ENCODE peak calls at places on chromosomes 3 and 15, in nine cellular contexts. M is tibial nerve, C is A549, G is body of pancreas, D is heart left ventricle, T is esophagus muscularis mucosa, W is IMR-90, Y is spleen, N is stomach. F is an unnamed sample. For H3K4me1, the result is how much of the 10 kb centered on the place peaks cover.

GRCh38 chr3:123046262-123046873 is 18.8 kb upstream of the SEMA5B start:
- DNase-seq in W (no peak), M (no peak), G (no peak), C (peak), N (no peak), Y (no peak), T (no peak), D (no peak), F (no peak)

GRCh38 chr15:94467034-94467433 is 235.7 kb downstream of the MCTP2 start:
- DNase-seq in T (no peak), M (no peak), N (no peak), G (no peak), W (no peak), C (no peak), Y (no peak), D (no peak), F (no peak)

GRCh38 chr3:14837864-14838263 is 19.1 kb downstream of the FGD5 start:
- DNase-seq in C (no peak), N (no peak), D (peak), M (no peak), W (no peak), T (no peak), Y (no peak), G (no peak), F (no peak)

GRCh38 chr15:88057836-88058235 is 198.7 kb downstream of the NTRK3 start:
- DNase-seq in N (no peak), C (no peak), D (no peak), W (no peak), M (no peak), G (no peak), T (no peak), Y (no peak), F (no peak)

GRCh38 chr15:59344311-59344710 is 28.4 kb downstream of the MYO1E start:
- DNase-seq in T (no peak), Y (no peak), W (no peak), D (no peak), M (no peak), N (no peak), G (no peak), C (no peak), F (no peak)

GRCh38 chr3:171679011-171679492 is 131.2 kb downstream of the PLD1 start:
- DNase-seq in G (no peak), W (no peak), N (no peak), C (no peak), T (no peak), M (no peak), Y (no peak), D (no peak), F (no peak)

GRCh38 chr3:174355505-174355904 is 503.6 kb upstream of the NAALADL2 start:
- DNase-seq in Y (no peak), T (no peak), D (no peak), M (no peak), G (no peak), C (peak), N (no peak), W (peak), F (no peak)

GRCh38 chr15:44541282-44541958 is 4.5 kb downstream of the EIF3J start:
- DNase-seq in T (no peak), C (peak), N (no peak), G (no peak), W (peak), D (no peak), M (no peak), Y (no peak), F (no peak)

GRCh38 chr15:39666671-39667070 is 85.8 kb downstream of the THBS1 start:
- DNase-seq in N (no peak), W (peak), M (no peak), D (no peak), C (no peak), Y (no peak), T (no peak), G (no peak), F (no peak)

GRCh38 chr15:70480196-70480856 is 283.0 kb downstream of the UACA start:
- DNase-seq in Y (peak), C (no peak), G (peak), W (no peak), D (no peak), M (no peak), T (no peak), N (no peak), F (no peak)

GRCh38 chr15:90248760-90249122 is 615 bp upstream of the TTLL13 start:
- DNase-seq in Y (no peak), T (no peak), W (no peak), C (no peak), N (no peak), M (no peak), D (no peak), G (no peak), F (no peak)

DNA sequence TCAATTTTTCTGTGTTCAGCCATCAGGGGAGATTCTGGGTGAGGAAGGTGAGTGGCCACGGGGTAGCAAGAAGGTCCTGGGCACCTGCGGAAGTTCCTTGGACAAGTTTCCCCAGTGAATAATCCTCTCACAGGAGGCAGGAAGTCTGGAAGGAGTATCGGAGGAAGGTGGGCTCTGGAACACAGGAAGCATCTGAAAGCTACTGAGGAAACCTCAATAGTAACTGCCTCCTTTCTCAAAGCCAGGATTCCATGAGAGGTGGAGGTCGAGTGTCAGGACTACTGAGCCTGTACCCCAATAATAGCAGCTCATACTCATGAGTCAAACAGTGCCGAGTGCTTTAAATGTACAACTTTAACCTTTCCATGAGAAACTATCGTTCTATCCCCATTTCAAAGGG is 110.9 kb downstream of the OXNAD1 start:
- DNase-seq in D (no peak), T (no peak), C (no peak), W (no peak), M (no peak), Y (no peak), N (no peak), G (no peak), F (no peak)
- H3K4me1 ChIP-seq in D (half or more), T (half or more), C (under half), W (under half), M (under half), Y (under half), N (under half), G (under half), F (under half)

GRCh38 chr3:184314363-184314699 is at the start of gene EIF4G1:
- DNase-seq in N (peak), Y (peak), W (peak), C (peak), D (peak), G (peak), T (peak), M (peak), F (peak)
- TF ChIP-seq POLR2A in N (no peak), Y (no peak), W (peak), C (peak), D (peak), G (peak), T (no peak), M (no peak), F (peak)

GRCh38 chr3:68878962-68879361 is 53.4 kb downstream of the TAFA4 start:
- DNase-seq in M (no peak), N (no peak), D (no peak), T (no peak), Y (no peak), C (no peak), G (no peak), W (no peak), F (no peak)

GRCh38 chr3:68874551-68875348 is 57.6 kb downstream of the TAFA4 start:
- DNase-seq in N (no peak), T (no peak), C (no peak), Y (no peak), M (no peak), W (no peak), D (no peak), G (no peak), F (no peak)

GRCh38 chr3:68878322-68878721 is 54.0 kb downstream of the TAFA4 start:
- DNase-seq in C (peak), N (no peak), G (no peak), T (no peak), Y (no peak), W (peak), D (no peak), M (no peak), F (no peak)

GRCh38 chr3:68880632-68881031 is 51.7 kb downstream of the TAFA4 start:
- DNase-seq in G (no peak), D (no peak), M (no peak), W (no peak), C (no peak), Y (no peak), T (no peak), N (no peak), F (no peak)

GRCh38 chr3:68876112-68876713 is 56.1 kb downstream of the TAFA4 start:
- DNase-seq in W (peak), G (peak), M (peak), Y (no peak), D (no peak), N (no peak), T (no peak), C (peak), F (no peak)
- H3K4me1 ChIP-seq in W (under half), G (under half), M (under half), Y (under half), D (under half), N (under half), T (under half), C (under half), F (under half)

GRCh38 chr3:119240582-119241434 is at the start of gene B4GALT4:
- DNase-seq in D (peak), W (peak), G (peak), M (peak), T (peak), C (peak), N (peak), Y (peak), F (peak)
- TF ChIP-seq POLR2A in D (peak), W (peak), G (peak), M (peak), T (peak), C (peak), N (peak), Y (peak), F (peak)

F was measured in uterus.